ENCODE peak calls at places on chromosomes 11 and 22, in four cellular contexts. S, K, T and A are unnamed samples.

GRCh38 chr11:23232652-23233051 is 372.4 kb upstream of the CCDC179 start:
- DNase-seq in S (no peak), K (no peak), T (no peak), A (no peak)

GRCh38 chr22:49728566-49729271 is 99.0 kb downstream of the BRD1 start:
- DNase-seq in S (no peak), K (no peak), T (peak; percentile 38), A (no peak)

GRCh38 chr11:11731311-11732083 is 109.7 kb upstream of the GALNT18 start:
- DNase-seq in S (no peak), K (no peak), T (peak; percentile 60), A (no peak)

GRCh38 chr11:128686045-128686741 is 7.7 kb upstream of the FLI1 start:
- DNase-seq in S (no peak), K (peak; percentile 33), T (no peak), A (no peak)

GRCh38 chr22:32665676-32666075 is 135.8 kb upstream of the TIMP3 start:
- DNase-seq in S (no peak), K (no peak), T (no peak), A (no peak)

GRCh38 chr11:30852091-30852490 is 265.9 kb upstream of the MPPED2 start:
- DNase-seq in S (no peak), K (no peak), T (no peak), A (no peak)

GRCh38 chr11:108218455-108218854 is 4.0 kb downstream of the NPAT start:
- DNase-seq in S (no peak), K (no peak), T (no peak), A (no peak)

GRCh38 chr11:95128602-95129001 is 39.0 kb downstream of the ENDOD1 start:
- DNase-seq in S (no peak), K (no peak), T (no peak), A (no peak)

GRCh38 chr22:39106326-39106725 is 9.3 kb downstream of the APOBEC3H start:
- DNase-seq in S (no peak), K (no peak), T (no peak), A (no peak)

GRCh38 chr11:100925935-100926334 is 203.7 kb downstream of the PGR start:
- DNase-seq in S (no peak), K (no peak), T (no peak), A (no peak)

GRCh38 chr11:56716379-56716854 is 17.5 kb downstream of the OR9G1 start:
- DNase-seq in S (no peak), K (no peak), T (no peak), A (peak; percentile 98)

GRCh38 chr22:23179381-23180294 is 671 bp upstream of the BCR start:
- DNase-seq in S (no peak), K (peak; percentile 29), T (peak; percentile 73), A (no peak)

GRCh38 chr22:38313384-38313955 is 3.8 kb downstream of the CSNK1E start:
- DNase-seq in S (no peak), K (peak; percentile 39), T (peak; percentile 86), A (no peak)

GRCh38 chr22:48423481-48423901 is 1404.2 kb downstream of the BRD1 start:
- DNase-seq in S (no peak), K (no peak), T (no peak), A (no peak)

GRCh38 chr11:108733479-108734116 is 68.7 kb downstream of the DDX10 start:
- DNase-seq in S (no peak), K (no peak), T (no peak), A (no peak)

GRCh38 chr11:47004595-47005033 is 68.1 kb downstream of the CSTPP1 start:
- DNase-seq in S (peak; percentile 85), K (no peak), T (peak; percentile 94), A (peak; percentile 68)

GRCh38 chr11:111388431-111388830 is 9.4 kb upstream of the POU2AF1 start:
- DNase-seq in S (no peak), K (peak; percentile 46), T (no peak), A (no peak)

GRCh38 chr11:107549253-107549953 is 16.1 kb downstream of the ALKBH8 start:
- DNase-seq in S (peak; percentile 36), K (peak; percentile 63), T (no peak), A (no peak)

GRCh38 chr11:76371170-76371569 is 9.8 kb downstream of the THAP12 start:
- DNase-seq in S (no peak), K (no peak), T (no peak), A (peak; percentile 23)

GRCh38 chr11:72223615-72224586 is 666 bp upstream of the INPPL1 start:
- DNase-seq in S (peak; percentile 84), K (peak; percentile 57), T (peak; percentile 81), A (no peak)

GRCh38 chr11:67997460-67997921 is 6.4 kb downstream of the UNC93B1 start:
- DNase-seq in S (no peak), K (no peak), T (no peak), A (no peak)

GRCh38 chr11:88553204-88553603 is 215.7 kb upstream of the CTSC start:
- DNase-seq in S (no peak), K (no peak), T (no peak), A (no peak)

GRCh38 chr22:40008726-40009125 is 14.0 kb downstream of the FAM83F start:
- DNase-seq in S (no peak), K (no peak), T (no peak), A (no peak)

GRCh38 chr11:279040-279965 is 1.1 kb downstream of the NLRP6 start:
- DNase-seq in S (no peak), K (no peak), T (no peak), A (no peak)
- H3K4me3 ChIP-seq in S (no peak overlapping the region), K (no peak overlapping the region), T (no peak overlapping the region), A (peak overlapping the region; percentile 30)

GRCh38 chr11:17208257-17208999 is 642 bp upstream of the PIK3C2A start:
- DNase-seq in S (peak; percentile 76), K (peak; percentile 86), T (peak; percentile 86), A (peak; percentile 86)
- TF ChIP-seq CTCF in S (no peak), K (no peak), T (no peak), A (no peak)

GRCh38 chr22:42944409-42944808 is 70.5 kb downstream of the PACSIN2 start:
- DNase-seq in S (no peak), K (no peak), T (no peak), A (no peak)

GRCh38 chr22:42945027-42945426 is 69.9 kb downstream of the PACSIN2 start:
- DNase-seq in S (no peak), K (no peak), T (no peak), A (no peak)

GRCh38 chr22:42943981-42944380 is 71.0 kb downstream of the PACSIN2 start:
- DNase-seq in S (no peak), K (no peak), T (no peak), A (no peak)

GRCh38 chr22:42939941-42940653 is 74.9 kb downstream of the PACSIN2 start:
- DNase-seq in S (no peak), K (no peak), T (peak; percentile 71), A (peak; percentile 79)

DNA sequence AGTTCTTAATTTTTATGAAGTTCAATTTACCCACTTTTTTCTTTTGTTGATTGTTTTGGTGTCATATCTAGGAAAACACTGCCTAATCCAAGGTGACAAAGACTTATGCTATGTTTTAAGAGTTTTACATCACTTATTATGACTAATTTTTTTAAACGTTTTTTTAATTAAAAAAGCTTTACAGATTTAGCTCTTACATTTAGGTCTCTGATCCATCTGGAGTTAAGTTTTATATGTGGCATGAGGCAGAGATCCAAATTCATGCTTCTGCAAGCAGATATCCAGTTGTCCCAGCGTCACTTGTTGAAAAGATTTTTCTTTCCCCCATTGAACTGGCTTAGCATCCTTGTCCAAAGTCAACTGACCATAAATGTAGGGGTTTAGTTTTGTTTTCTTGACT is 72.6 kb downstream of the PACSIN2 start:
- DNase-seq in S (no peak), K (no peak), T (no peak), A (no peak)
- H3K4me3 ChIP-seq in S (no peak overlapping the region), K (no peak overlapping the region), T (no peak overlapping the region), A (no peak overlapping the region)

DNA sequence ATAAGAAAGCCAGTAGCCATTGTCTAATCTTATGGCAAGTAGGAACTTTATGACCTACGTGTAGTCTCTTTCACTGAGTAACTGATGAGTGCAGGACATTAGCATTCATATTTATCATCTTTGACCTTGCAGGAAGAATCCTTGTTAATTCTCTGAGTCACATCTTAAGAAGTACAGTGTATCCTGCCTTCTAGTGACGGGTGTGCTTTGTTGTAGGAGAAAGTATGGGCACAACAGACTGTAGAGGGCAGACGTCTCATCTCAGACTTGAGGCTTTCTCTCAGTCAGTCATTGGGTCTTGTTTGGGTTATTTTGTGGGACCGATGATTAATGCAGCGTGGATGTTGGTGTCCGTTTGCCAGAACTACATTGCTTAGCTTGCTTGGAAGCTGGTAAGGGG is 6.8 kb downstream of the RNF214 start:
- DNase-seq in S (no peak), K (no peak), T (no peak), A (no peak)
- TF ChIP-seq CTCF in S (peak; percentile 74), K (no peak), T (no peak), A (no peak)

GRCh38 chr11:9665749-9666148 is 1.9 kb downstream of the SWAP70 start:
- DNase-seq in S (no peak), K (no peak), T (no peak), A (no peak)
- H3K4me3 ChIP-seq in S (no peak overlapping the region), K (peak overlapping the region; percentile 89), T (no peak overlapping the region), A (no peak overlapping the region)

DNA sequence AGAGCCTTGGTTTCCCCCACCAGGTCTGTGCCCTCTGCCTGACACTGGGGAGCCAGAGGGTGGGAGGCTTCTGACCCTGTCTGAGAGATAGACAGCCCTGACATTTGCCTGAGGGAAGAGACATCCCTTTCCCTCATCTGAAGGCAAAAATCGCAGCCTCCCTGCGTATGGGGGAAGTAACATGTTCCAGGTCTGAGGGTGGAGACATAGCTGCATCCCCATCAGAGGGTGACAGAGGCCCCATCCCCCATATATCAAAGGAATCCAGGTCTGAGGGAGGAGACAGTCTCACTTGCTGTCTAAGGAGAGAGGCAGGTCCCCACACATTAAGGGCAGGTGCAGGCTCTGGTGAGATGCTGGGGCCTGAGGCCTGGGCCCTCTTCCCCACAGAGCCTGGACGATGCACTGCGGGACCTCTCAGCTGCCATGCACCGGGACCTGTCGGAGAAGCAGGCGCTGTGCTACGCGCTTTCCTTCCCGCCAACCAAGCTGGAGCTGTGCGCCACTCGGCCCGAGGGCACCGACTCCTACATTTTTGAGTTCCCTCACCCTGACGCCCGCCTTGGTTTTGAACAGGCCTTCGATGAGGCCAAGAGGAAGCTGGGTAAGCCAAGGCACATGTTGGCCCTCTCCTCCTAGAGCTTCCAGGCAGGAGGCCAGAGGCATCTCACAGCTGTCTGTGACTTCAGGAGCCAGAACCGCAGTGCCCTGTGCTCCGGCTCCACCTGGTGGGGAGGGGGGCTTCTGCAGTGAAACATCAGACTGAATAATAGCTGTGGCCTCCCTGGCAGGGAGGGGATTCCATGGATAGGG is 16.1 kb upstream of the RELT start:
- DNase-seq in S (peak; percentile 55), K (peak; percentile 62), T (no peak), A (peak; percentile 18)
- TF ChIP-seq CTCF in S (peak; percentile 39), K (peak; percentile 59), T (no peak), A (peak; percentile 60)

GRCh38 chr11:69705246-69705856 is 1.5 kb upstream of the FGF19 start:
- DNase-seq in S (no peak), K (peak; percentile 86), T (no peak), A (no peak)
- H3K4me3 ChIP-seq in S (no peak overlapping the region), K (peak overlapping the region; percentile 48), T (no peak overlapping the region), A (no peak overlapping the region)